ENCODE peak calls at places on chromosomes 2 and 18, in ten cellular contexts. One of them, this sample, is unnamed.
A peak's percentile ranks its signal among the peaks of the same experiment; 100 is the strongest.

GRCh38 chr2:64142817-64143153 is 1.4 kb downstream of the PELI1 start:
- DNase-seq in astrocyte: no peak
- DNase-seq in ovary: no peak
- DNase-seq in right cardiac atrium: no peak
- DNase-seq in Peyer's patch: no peak
- DNase-seq in kidney epithelial cell: no peak
- DNase-seq in adipocyte: no peak
- DNase-seq in fibroblast of lung: peak; percentile 43
- DNase-seq in brain microvascular endothelial cell: no peak
- DNase-seq in CD4-positive, alpha-beta T cell: no peak
- DNase-seq in this sample: no peak

GRCh38 chr2:188477564-188478086 is 186.0 kb downstream of the GULP1 start:
- DNase-seq in fibroblast of lung: no peak
- DNase-seq in adipocyte: no peak
- DNase-seq in Peyer's patch: no peak
- DNase-seq in ovary: no peak
- DNase-seq in CD4-positive, alpha-beta T cell: no peak
- DNase-seq in astrocyte: no peak
- DNase-seq in right cardiac atrium: no peak
- DNase-seq in kidney epithelial cell: no peak
- DNase-seq in brain microvascular endothelial cell: no peak
- DNase-seq in this sample: no peak

GRCh38 chr2:240921319-240922233 is 15.4 kb downstream of the CROCC2 start:
- DNase-seq in kidney epithelial cell: peak; percentile 55
- DNase-seq in astrocyte: peak; percentile 96
- DNase-seq in CD4-positive, alpha-beta T cell: no peak
- DNase-seq in brain microvascular endothelial cell: peak; percentile 90
- DNase-seq in Peyer's patch: peak; percentile 51
- DNase-seq in right cardiac atrium: peak; percentile 88
- DNase-seq in fibroblast of lung: peak; percentile 97
- DNase-seq in adipocyte: peak; percentile 95
- DNase-seq in ovary: peak; percentile 65
- DNase-seq in this sample: peak; percentile 59

GRCh38 chr2:214019973-214020345 is 390.9 kb upstream of the VWC2L start:
- DNase-seq in astrocyte: no peak
- DNase-seq in right cardiac atrium: no peak
- DNase-seq in Peyer's patch: no peak
- DNase-seq in CD4-positive, alpha-beta T cell: no peak
- DNase-seq in ovary: no peak
- DNase-seq in brain microvascular endothelial cell: peak; percentile 1
- DNase-seq in kidney epithelial cell: no peak
- DNase-seq in adipocyte: peak; percentile 34
- DNase-seq in fibroblast of lung: peak; percentile 46
- DNase-seq in this sample: no peak

GRCh38 chr2:179936654-179937053 is 70.4 kb downstream of the CWC22 start:
- DNase-seq in right cardiac atrium: no peak
- DNase-seq in CD4-positive, alpha-beta T cell: no peak
- DNase-seq in brain microvascular endothelial cell: no peak
- DNase-seq in kidney epithelial cell: no peak
- DNase-seq in ovary: no peak
- DNase-seq in Peyer's patch: peak; percentile 58
- DNase-seq in fibroblast of lung: peak; percentile 20
- DNase-seq in adipocyte: peak; percentile 14
- DNase-seq in astrocyte: no peak
- DNase-seq in this sample: peak; percentile 74

GRCh38 chr2:74399785-74400184 is 19.7 kb upstream of the DCTN1 start:
- DNase-seq in CD4-positive, alpha-beta T cell: no peak
- DNase-seq in adipocyte: peak; percentile 55
- DNase-seq in ovary: no peak
- DNase-seq in Peyer's patch: no peak
- DNase-seq in fibroblast of lung: peak; percentile 54
- DNase-seq in kidney epithelial cell: no peak
- DNase-seq in right cardiac atrium: no peak
- DNase-seq in brain microvascular endothelial cell: no peak
- DNase-seq in astrocyte: no peak
- DNase-seq in this sample: no peak

GRCh38 chr18:44715245-44715644 is 34.6 kb downstream of the SETBP1 start:
- DNase-seq in adipocyte: peak; percentile 93
- DNase-seq in kidney epithelial cell: peak; percentile 86
- DNase-seq in brain microvascular endothelial cell: no peak
- DNase-seq in fibroblast of lung: peak; percentile 52
- DNase-seq in CD4-positive, alpha-beta T cell: no peak
- DNase-seq in right cardiac atrium: peak; percentile 47
- DNase-seq in Peyer's patch: no peak
- DNase-seq in astrocyte: peak; percentile 78
- DNase-seq in ovary: no peak
- DNase-seq in this sample: no peak

GRCh38 chr18:74577019-74577418 is 20.7 kb upstream of the ZNF407 start:
- DNase-seq in Peyer's patch: no peak
- DNase-seq in kidney epithelial cell: peak; percentile 43
- DNase-seq in ovary: no peak
- DNase-seq in astrocyte: no peak
- DNase-seq in right cardiac atrium: no peak
- DNase-seq in fibroblast of lung: no peak
- DNase-seq in brain microvascular endothelial cell: no peak
- DNase-seq in CD4-positive, alpha-beta T cell: no peak
- DNase-seq in adipocyte: no peak
- DNase-seq in this sample: no peak

GRCh38 chr2:156565066-156565710 is 129.0 kb downstream of the GPD2 start:
- DNase-seq in Peyer's patch: no peak
- DNase-seq in CD4-positive, alpha-beta T cell: no peak
- DNase-seq in kidney epithelial cell: peak; percentile 14
- DNase-seq in adipocyte: peak; percentile 71
- DNase-seq in brain microvascular endothelial cell: peak; percentile 86
- DNase-seq in ovary: no peak
- DNase-seq in fibroblast of lung: peak; percentile 55
- DNase-seq in astrocyte: peak; percentile 98
- DNase-seq in right cardiac atrium: no peak
- DNase-seq in this sample: no peak

GRCh38 chr2:138364554-138365162 is 136.9 kb upstream of the SPOPL start:
- DNase-seq in CD4-positive, alpha-beta T cell: no peak
- DNase-seq in adipocyte: peak; percentile 79
- DNase-seq in right cardiac atrium: no peak
- DNase-seq in astrocyte: peak; percentile 75
- DNase-seq in Peyer's patch: no peak
- DNase-seq in kidney epithelial cell: no peak
- DNase-seq in ovary: no peak
- DNase-seq in fibroblast of lung: peak; percentile 39
- DNase-seq in brain microvascular endothelial cell: no peak
- DNase-seq in this sample: no peak

GRCh38 chr2:105812180-105813044 is 67.7 kb downstream of the NCK2 start:
- DNase-seq in ovary: no peak
- DNase-seq in right cardiac atrium: peak; percentile 47
- DNase-seq in astrocyte: peak; percentile 96
- DNase-seq in adipocyte: peak; percentile 21
- DNase-seq in Peyer's patch: no peak
- DNase-seq in brain microvascular endothelial cell: peak; percentile 61
- DNase-seq in kidney epithelial cell: peak; percentile 39
- DNase-seq in fibroblast of lung: peak; percentile 78
- DNase-seq in CD4-positive, alpha-beta T cell: no peak
- DNase-seq in this sample: peak; percentile 58

GRCh38 chr18:12361770-12362378 is 15.2 kb downstream of the AFG3L2 start:
- DNase-seq in adipocyte: no peak
- DNase-seq in Peyer's patch: no peak
- DNase-seq in CD4-positive, alpha-beta T cell: no peak
- DNase-seq in right cardiac atrium: peak; percentile 42
- DNase-seq in brain microvascular endothelial cell: peak; percentile 28
- DNase-seq in fibroblast of lung: no peak
- DNase-seq in astrocyte: no peak
- DNase-seq in kidney epithelial cell: no peak
- DNase-seq in ovary: peak; percentile 37
- DNase-seq in this sample: peak; percentile 28

GRCh38 chr18:54222922-54223567 is 1.4 kb downstream of the MBD2 start:
- DNase-seq in adipocyte: no peak
- DNase-seq in kidney epithelial cell: no peak
- DNase-seq in right cardiac atrium: no peak
- DNase-seq in ovary: no peak
- DNase-seq in CD4-positive, alpha-beta T cell: peak; percentile 20
- DNase-seq in fibroblast of lung: no peak
- DNase-seq in Peyer's patch: no peak
- DNase-seq in astrocyte: no peak
- DNase-seq in brain microvascular endothelial cell: no peak
- DNase-seq in this sample: no peak

GRCh38 chr2:70947556-70948184 is 12.0 kb downstream of the ATP6V1B1 start:
- DNase-seq in right cardiac atrium: no peak
- DNase-seq in CD4-positive, alpha-beta T cell: no peak
- DNase-seq in Peyer's patch: no peak
- DNase-seq in ovary: no peak
- DNase-seq in adipocyte: peak; percentile 29
- DNase-seq in fibroblast of lung: peak; percentile 47
- DNase-seq in kidney epithelial cell: no peak
- DNase-seq in astrocyte: peak; percentile 55
- DNase-seq in brain microvascular endothelial cell: peak; percentile 68
- DNase-seq in this sample: peak; percentile 10

GRCh38 chr2:181977661-181978350 is 7.8 kb upstream of the PPP1R1C start:
- DNase-seq in right cardiac atrium: no peak
- DNase-seq in CD4-positive, alpha-beta T cell: no peak
- DNase-seq in astrocyte: no peak
- DNase-seq in ovary: no peak
- DNase-seq in kidney epithelial cell: peak; percentile 23
- DNase-seq in Peyer's patch: no peak
- DNase-seq in fibroblast of lung: no peak
- DNase-seq in adipocyte: no peak
- DNase-seq in brain microvascular endothelial cell: peak; percentile 67
- DNase-seq in this sample: no peak

DNA sequence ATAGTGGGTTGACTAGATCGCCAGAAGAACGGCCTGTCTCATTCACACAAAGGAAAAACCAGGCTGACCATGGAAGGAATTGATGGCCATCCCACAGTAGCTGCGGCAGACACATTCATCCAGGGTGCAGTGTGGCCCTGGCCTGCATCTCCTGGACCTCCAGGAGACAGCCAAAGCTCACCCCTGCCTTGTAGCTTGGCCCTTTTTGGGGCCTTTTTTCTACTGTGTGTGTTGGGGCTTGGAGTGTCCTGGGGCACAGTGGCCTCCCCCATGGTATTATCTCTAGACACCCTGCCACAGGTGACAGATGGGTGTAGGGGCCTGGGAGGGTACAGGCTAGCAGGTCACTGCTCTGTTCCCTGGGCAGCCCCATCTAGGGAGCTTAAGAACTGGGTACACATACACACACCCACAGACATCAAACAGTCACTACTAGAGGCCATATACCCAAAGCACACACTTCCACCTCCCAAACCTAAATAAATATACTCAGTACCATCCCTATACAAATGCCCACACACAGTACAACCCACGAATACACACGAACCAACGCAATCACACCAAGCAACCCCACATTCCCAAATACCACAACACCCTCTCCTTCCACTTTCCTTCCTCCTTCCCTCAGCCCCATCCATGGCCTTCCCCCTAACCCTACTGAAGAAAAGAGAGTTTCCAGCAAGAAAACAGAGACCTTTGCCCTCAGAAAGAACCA is 8.6 kb downstream of the EN1 start:
- DNase-seq in adipocyte: no peak
- DNase-seq in ovary: no peak
- DNase-seq in brain microvascular endothelial cell: no peak
- DNase-seq in right cardiac atrium: no peak
- DNase-seq in astrocyte: no peak
- DNase-seq in fibroblast of lung: no peak
- DNase-seq in Peyer's patch: no peak
- DNase-seq in kidney epithelial cell: no peak
- DNase-seq in CD4-positive, alpha-beta T cell: no peak
- DNase-seq in this sample: no peak
- H3K27me3 ChIP-seq in adipocyte: no peaks in the 10 kb centered on the region
- H3K27me3 ChIP-seq in ovary: no peaks in the 10 kb centered on the region
- H3K27me3 ChIP-seq in brain microvascular endothelial cell: peaks cover 92% of the 10 kb centered on the region
- H3K27me3 ChIP-seq in right cardiac atrium: no peaks in the 10 kb centered on the region
- H3K27me3 ChIP-seq in astrocyte: peaks cover 76% of the 10 kb centered on the region
- H3K27me3 ChIP-seq in fibroblast of lung: peaks cover 82% of the 10 kb centered on the region
- H3K27me3 ChIP-seq in Peyer's patch: peaks cover 70% of the 10 kb centered on the region
- H3K27me3 ChIP-seq in kidney epithelial cell: peaks cover 94% of the 10 kb centered on the region
- H3K27me3 ChIP-seq in CD4-positive, alpha-beta T cell: peaks cover 97% of the 10 kb centered on the region
- H3K27me3 ChIP-seq in this sample: peaks cover 5% of the 10 kb centered on the region

DNA sequence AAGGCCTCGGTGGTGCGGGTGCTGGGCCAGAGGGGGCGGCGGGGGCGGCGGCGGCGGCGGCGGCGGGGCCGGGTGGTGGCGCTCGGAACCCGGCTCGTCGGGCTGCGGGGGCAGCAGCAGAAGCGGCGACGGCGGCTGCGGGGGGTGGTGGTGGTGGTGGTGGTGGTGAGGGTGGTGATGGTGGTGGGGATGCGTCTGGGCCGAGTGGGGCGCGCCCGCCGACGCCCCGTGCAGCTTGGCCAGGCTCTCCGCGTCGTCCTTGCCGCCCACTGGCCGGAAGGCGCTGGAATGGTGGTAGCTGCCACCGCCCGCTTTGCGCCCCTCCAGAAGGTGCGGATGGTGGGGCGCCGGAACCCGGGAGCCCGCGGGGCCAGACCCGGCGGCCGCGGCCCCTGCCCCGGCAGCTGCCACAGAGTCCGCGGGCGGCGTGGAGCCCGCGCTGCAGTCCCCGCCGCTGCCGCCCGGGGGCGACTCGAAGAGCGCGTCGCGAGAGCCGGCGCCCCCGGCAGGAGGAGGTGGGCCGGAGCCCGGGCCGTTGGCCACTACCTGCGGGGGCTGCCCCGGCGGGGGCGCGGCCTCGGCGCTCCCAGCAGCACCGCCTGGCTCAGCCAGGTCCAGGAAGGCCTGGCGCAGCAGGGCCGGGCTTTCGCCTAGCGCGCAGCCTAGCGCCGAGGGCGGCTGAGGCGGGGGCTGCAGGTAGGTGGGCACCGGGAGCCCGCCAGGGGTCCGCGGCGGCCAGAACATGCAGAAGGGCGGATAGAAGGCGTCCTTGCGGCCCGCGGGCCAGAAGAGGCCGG is 4.2 kb downstream of the SKOR2 start:
- DNase-seq in right cardiac atrium: no peak
- DNase-seq in CD4-positive, alpha-beta T cell: no peak
- DNase-seq in fibroblast of lung: no peak
- DNase-seq in brain microvascular endothelial cell: no peak
- DNase-seq in kidney epithelial cell: no peak
- DNase-seq in adipocyte: no peak
- DNase-seq in astrocyte: no peak
- DNase-seq in ovary: no peak
- DNase-seq in Peyer's patch: no peak
- DNase-seq in this sample: no peak
- H3K27me3 ChIP-seq in right cardiac atrium: no peaks in the 10 kb centered on the region
- H3K27me3 ChIP-seq in CD4-positive, alpha-beta T cell: peaks cover 74% of the 10 kb centered on the region
- H3K27me3 ChIP-seq in fibroblast of lung: peaks cover 45% of the 10 kb centered on the region
- H3K27me3 ChIP-seq in brain microvascular endothelial cell: peaks cover 73% of the 10 kb centered on the region
- H3K27me3 ChIP-seq in kidney epithelial cell: peaks cover 58% of the 10 kb centered on the region
- H3K27me3 ChIP-seq in adipocyte: peaks cover 75% of the 10 kb centered on the region
- H3K27me3 ChIP-seq in astrocyte: peaks cover 78% of the 10 kb centered on the region
- H3K27me3 ChIP-seq in ovary: no peaks in the 10 kb centered on the region
- H3K27me3 ChIP-seq in Peyer's patch: peaks cover 37% of the 10 kb centered on the region
- H3K27me3 ChIP-seq in this sample: peaks cover 6% of the 10 kb centered on the region

GRCh38 chr2:63048367-63049171 is 2.1 kb upstream of the OTX1 start:
- DNase-seq in kidney epithelial cell: no peak
- DNase-seq in Peyer's patch: peak; percentile 57
- DNase-seq in fibroblast of lung: no peak
- DNase-seq in adipocyte: no peak
- DNase-seq in astrocyte: no peak
- DNase-seq in right cardiac atrium: no peak
- DNase-seq in ovary: no peak
- DNase-seq in brain microvascular endothelial cell: no peak
- DNase-seq in CD4-positive, alpha-beta T cell: no peak
- DNase-seq in this sample: no peak
- H3K27me3 ChIP-seq in kidney epithelial cell: peaks cover 70% of the 10 kb centered on the region
- H3K27me3 ChIP-seq in Peyer's patch: peaks cover 45% of the 10 kb centered on the region
- H3K27me3 ChIP-seq in fibroblast of lung: peaks cover 47% of the 10 kb centered on the region
- H3K27me3 ChIP-seq in adipocyte: peaks cover 10% of the 10 kb centered on the region
- H3K27me3 ChIP-seq in astrocyte: peaks cover 61% of the 10 kb centered on the region
- H3K27me3 ChIP-seq in right cardiac atrium: peaks cover 3% of the 10 kb centered on the region
- H3K27me3 ChIP-seq in ovary: no peaks in the 10 kb centered on the region
- H3K27me3 ChIP-seq in brain microvascular endothelial cell: peaks cover 54% of the 10 kb centered on the region
- H3K27me3 ChIP-seq in CD4-positive, alpha-beta T cell: peaks cover 93% of the 10 kb centered on the region
- H3K27me3 ChIP-seq in this sample: no peaks in the 10 kb centered on the region

GRCh38 chr2:239666053-239666854 is 265.4 kb upstream of the HDAC4 start:
- DNase-seq in ovary: no peak
- DNase-seq in kidney epithelial cell: no peak
- DNase-seq in right cardiac atrium: no peak
- DNase-seq in astrocyte: no peak
- DNase-seq in adipocyte: no peak
- DNase-seq in Peyer's patch: no peak
- DNase-seq in fibroblast of lung: no peak
- DNase-seq in CD4-positive, alpha-beta T cell: no peak
- DNase-seq in brain microvascular endothelial cell: no peak
- DNase-seq in this sample: peak; percentile 4
- H3K27me3 ChIP-seq in ovary: no peaks in the 10 kb centered on the region
- H3K27me3 ChIP-seq in kidney epithelial cell: no peaks in the 10 kb centered on the region
- H3K27me3 ChIP-seq in right cardiac atrium: no peaks in the 10 kb centered on the region
- H3K27me3 ChIP-seq in astrocyte: no peaks in the 10 kb centered on the region
- H3K27me3 ChIP-seq in adipocyte: peaks cover 47% of the 10 kb centered on the region
- H3K27me3 ChIP-seq in Peyer's patch: no peaks in the 10 kb centered on the region
- H3K27me3 ChIP-seq in fibroblast of lung: no peaks in the 10 kb centered on the region
- H3K27me3 ChIP-seq in CD4-positive, alpha-beta T cell: peaks cover 8% of the 10 kb centered on the region
- H3K27me3 ChIP-seq in brain microvascular endothelial cell: no peaks in the 10 kb centered on the region
- H3K27me3 ChIP-seq in this sample: no peaks in the 10 kb centered on the region